ENCODE peak calls at places on chromosomes 1 and 21, in four cellular contexts. B is K562, G is HepG2, U is A549. H is an unnamed sample.

GRCh38 chr1:198888379-198888778 is 249.5 kb downstream of the PTPRC start:
- DNase-seq in B (no peak), G (no peak), U (no peak), H (no peak)

GRCh38 chr1:63677497-63677896 is 84.3 kb downstream of the PGM1 start:
- DNase-seq in B (no peak), G (no peak), U (no peak), H (no peak)

GRCh38 chr1:185731446-185731845 is 2.7 kb upstream of the HMCN1 start:
- DNase-seq in B (no peak), G (no peak), U (no peak), H (no peak)

GRCh38 chr21:46256501-46256994 is 28.0 kb upstream of the LSS start:
- DNase-seq in B (no peak), G (no peak), U (no peak), H (no peak)

GRCh38 chr1:174659823-174660222 is 212.1 kb downstream of the GPR52 start:
- DNase-seq in B (no peak), G (peak), U (no peak), H (no peak)

GRCh38 chr1:33349081-33349759 is 28.3 kb upstream of the A3GALT2 start:
- DNase-seq in B (peak), G (no peak), U (peak), H (peak)

GRCh38 chr1:156123356-156124196 is 9.1 kb downstream of the LMNA start:
- DNase-seq in B (peak), G (peak), U (no peak), H (peak)

GRCh38 chr1:46969014-46969619 is 27.8 kb upstream of the CYP4A11 start:
- DNase-seq in B (no peak), G (no peak), U (no peak), H (no peak)

GRCh38 chr1:248861621-248862020 is 2.7 kb upstream of the ZNF692 start:
- DNase-seq in B (no peak), G (no peak), U (no peak), H (no peak)

GRCh38 chr1:100353988-100354387 is 1.7 kb downstream of the CDC14A start:
- DNase-seq in B (no peak), G (peak), U (peak), H (no peak)

GRCh38 chr1:186974774-186975181 is 146.0 kb downstream of the PLA2G4A start:
- DNase-seq in B (no peak), G (no peak), U (peak), H (no peak)

GRCh38 chr1:244066954-244067716 is 16.1 kb downstream of the ZBTB18 start:
- DNase-seq in B (no peak), G (no peak), U (no peak), H (no peak)

GRCh38 chr1:47968489-47968888 is 28.7 kb downstream of the TRABD2B start:
- DNase-seq in B (no peak), G (no peak), U (no peak), H (no peak)

GRCh38 chr21:43348801-43349261 is 78.1 kb downstream of the SIK1 start:
- DNase-seq in B (no peak), G (no peak), U (no peak), H (no peak)

GRCh38 chr1:218850367-218850766 is 323.3 kb upstream of the LYPLAL1 start:
- DNase-seq in B (no peak), G (no peak), U (no peak), H (no peak)

GRCh38 chr1:10665930-10666850 is 130.3 kb downstream of the CASZ1 start:
- DNase-seq in B (no peak), G (no peak), U (no peak), H (no peak)

GRCh38 chr21:33976082-33976979 is 60.7 kb upstream of the ATP5PO start:
- DNase-seq in B (peak), G (peak), U (peak), H (peak)

GRCh38 chr1:69952691-69953090 is 252.7 kb downstream of the LRRC40 start:
- DNase-seq in B (no peak), G (no peak), U (no peak), H (no peak)

GRCh38 chr1:153565529-153566374 is at the start of gene S100A2:
- DNase-seq in B (peak), G (peak), U (peak), H (peak)

GRCh38 chr1:234250747-234251146 is 122.5 kb upstream of the COA6 start:
- DNase-seq in B (no peak), G (no peak), U (no peak), H (no peak)

GRCh38 chr1:42966688-42967609 is 8.3 kb upstream of the SLC2A1 start:
- DNase-seq in B (peak), G (peak), U (peak), H (peak)

GRCh38 chr21:15071012-15071411 is 6.2 kb upstream of the NRIP1 start:
- DNase-seq in B (no peak), G (no peak), U (no peak), H (no peak)

GRCh38 chr1:84721152-84721551 is 30.9 kb upstream of the SSX2IP start:
- DNase-seq in B (peak), G (peak), U (no peak), H (no peak)

GRCh38 chr1:79497193-79497773 is 490.8 kb upstream of the ADGRL4 start:
- DNase-seq in B (peak), G (peak), U (peak), H (peak)

GRCh38 chr21:31460985-31461384 is 116.9 kb upstream of the TIAM1 start:
- DNase-seq in B (no peak), G (no peak), U (no peak), H (no peak)
- H3K4me3 ChIP-seq in B (no peak), G (no peak), U (no peak), H (no peak)

GRCh38 chr1:231603598-231604275 is 22.9 kb upstream of the DISC1 start:
- DNase-seq in B (peak), G (peak), U (peak), H (peak)
- TF ChIP-seq CTCF in B (peak), G (peak), U (peak), H (peak)

GRCh38 chr1:116832268-116832931 is 77.3 kb upstream of the PTGFRN start:
- DNase-seq in B (no peak), G (no peak), U (no peak), H (no peak)
- TF ChIP-seq MYC in B (no peak), G (no peak), U (no peak), H (no peak)

GRCh38 chr1:41362749-41363631 is 1.8 kb downstream of the FOXO6 start:
- DNase-seq in B (no peak), G (no peak), U (no peak), H (no peak)
- H3K4me3 ChIP-seq in B (no peak), G (no peak), U (no peak), H (no peak)

GRCh38 chr21:25283720-25284119 is 323.6 kb downstream of the MRPL39 start:
- DNase-seq in B (no peak), G (peak), U (no peak), H (peak)
- TF ChIP-seq CTCF in B (no peak), G (no peak), U (no peak), H (peak)

GRCh38 chr1:162196387-162196786 is 126.9 kb downstream of the NOS1AP start:
- DNase-seq in B (no peak), G (peak), U (no peak), H (no peak)
- TF ChIP-seq MYC in B (no peak), G (no peak), U (no peak), H (no peak)

GRCh38 chr1:16267690-16268180 is 30.8 kb upstream of the CPLANE2 start:
- DNase-seq in B (no peak), G (peak), U (no peak), H (no peak)
- H3K4me3 ChIP-seq in B (no peak), G (no peak), U (no peak), H (no peak)

GRCh38 chr1:215819114-215819513 is 252.0 kb downstream of the KCTD3 start:
- DNase-seq in B (no peak), G (no peak), U (no peak), H (no peak)

GRCh38 chr1:215830221-215830620 is 263.1 kb downstream of the KCTD3 start:
- DNase-seq in B (no peak), G (no peak), U (no peak), H (no peak)

GRCh38 chr1:215824245-215824644 is 257.1 kb downstream of the KCTD3 start:
- DNase-seq in B (no peak), G (no peak), U (no peak), H (no peak)
- TF ChIP-seq CTCF in B (no peak), G (peak), U (no peak), H (no peak)

GRCh38 chr1:74729741-74730478 is 2.9 kb downstream of the CRYZ start:
- DNase-seq in B (peak), G (peak), U (peak), H (no peak)

GRCh38 chr1:74732960-74733615 is at the start of the genes CRYZ and TYW3:
- DNase-seq in B (peak), G (peak), U (peak), H (peak)

GRCh38 chr1:74737360-74737759 is 4.4 kb downstream of the TYW3 start:
- DNase-seq in B (no peak), G (no peak), U (no peak), H (no peak)

GRCh38 chr1:74731399-74732052 is 1.3 kb downstream of the CRYZ start:
- DNase-seq in B (peak), G (peak), U (peak), H (peak)

GRCh38 chr1:74733616-74734484 is 898 bp downstream of the TYW3 start:
- DNase-seq in B (peak), G (peak), U (peak), H (peak)
- TF ChIP-seq MYC in B (no peak), G (no peak), U (no peak), H (no peak)